ENCODE peak calls at places on chromosomes 3 and 15, in eight cellular contexts. E is heart right ventricle, W is right cardiac atrium, F is mesenchymal stem cell, H is cardiac muscle cell, T is spleen, U is heart left ventricle, V is endothelial cell of umbilical vein. S is an unnamed sample.

GRCh38 chr3:196655496-196655895 is 16.0 kb downstream of the NRROS start:
- DNase-seq in E (no peak), W (no peak), F (no peak), H (no peak), T (no peak), U (no peak), V (no peak), S (no peak)

GRCh38 chr3:160556141-160556540 is 9.2 kb downstream of the KPNA4 start:
- DNase-seq in E (no peak), W (no peak), F (no peak), H (no peak), T (no peak), U (no peak), V (no peak), S (no peak)

GRCh38 chr3:127121850-127122249 is 71.1 kb upstream of the PRR23E start:
- DNase-seq in E (no peak), W (no peak), F (no peak), H (no peak), T (no peak), U (no peak), V (no peak), S (no peak)

GRCh38 chr3:29286841-29287240 is 6.0 kb downstream of the RBMS3 start:
- DNase-seq in E (no peak), W (no peak), F (no peak), H (peak; percentile 61), T (no peak), U (no peak), V (peak; percentile 7), S (no peak)

GRCh38 chr3:158725348-158725966 is 6.8 kb downstream of the RARRES1 start:
- DNase-seq in E (no peak), W (peak; percentile 70), F (peak; percentile 99), H (peak; percentile 97), T (no peak), U (peak; percentile 27), V (peak; percentile 87), S (peak; percentile 94)

GRCh38 chr15:89587955-89588354 is 12.7 kb downstream of the TICRR start:
- DNase-seq in E (no peak), W (no peak), F (peak; percentile 33), H (peak; percentile 56), T (no peak), U (no peak), V (peak; percentile 15), S (peak; percentile 62)

GRCh38 chr15:72923304-72923703 is 129.0 kb upstream of the NEO1 start:
- DNase-seq in E (no peak), W (no peak), F (no peak), H (no peak), T (no peak), U (no peak), V (no peak), S (no peak)

GRCh38 chr3:17808994-17809393 is 66.6 kb upstream of the TBC1D5 start:
- DNase-seq in E (no peak), W (no peak), F (peak; percentile 56), H (peak; percentile 68), T (no peak), U (no peak), V (peak; percentile 5), S (peak; percentile 64)

GRCh38 chr3:115790759-115791158 is 167.4 kb downstream of the GAP43 start:
- DNase-seq in E (no peak), W (no peak), F (peak; percentile 97), H (peak; percentile 90), T (no peak), U (no peak), V (peak; percentile 75), S (peak; percentile 98)

DNA sequence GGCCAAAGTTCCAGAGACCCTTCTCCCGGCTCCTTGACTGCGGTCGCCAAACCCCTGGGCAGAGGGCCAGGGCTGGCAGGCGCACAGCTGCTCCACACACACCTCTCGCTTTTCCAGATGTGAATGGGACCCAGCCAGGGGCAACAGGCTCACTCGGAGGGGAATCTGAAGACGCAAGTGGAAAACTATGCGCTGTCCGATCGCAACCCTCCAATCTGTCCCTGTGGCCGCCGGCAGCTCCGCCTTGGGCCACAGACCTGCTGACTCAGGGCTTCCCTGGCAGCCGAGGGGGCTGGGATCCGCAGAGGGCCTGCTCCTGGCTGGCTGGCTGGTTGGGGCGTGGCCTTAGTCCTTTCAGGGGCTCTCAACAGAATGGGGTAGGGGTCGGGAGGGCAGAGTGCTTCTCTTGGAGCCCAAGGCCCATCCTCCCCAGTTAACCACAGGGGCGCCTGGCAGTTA is 54.0 kb downstream of the IQSEC1 start:
- DNase-seq in E (peak; percentile 70), W (peak; percentile 79), F (peak; percentile 90), H (peak; percentile 86), T (peak; percentile 83), U (peak; percentile 68), V (no peak), S (no peak)
- H3K4me1 ChIP-seq in E (peaks cover 77% of the 10 kb centered on the region), W (peaks cover 15% of the 10 kb centered on the region), F (peaks cover 72% of the 10 kb centered on the region), H (peaks cover 19% of the 10 kb centered on the region), T (peaks cover 49% of the 10 kb centered on the region), U (peaks cover 57% of the 10 kb centered on the region), V (no peaks in the 10 kb centered on the region), S (peaks cover 21% of the 10 kb centered on the region)

GRCh38 chr3:139173372-139174108 is 128.8 kb upstream of the PRR23C start:
- DNase-seq in E (no peak), W (no peak), F (no peak), H (no peak), T (no peak), U (no peak), V (peak; percentile 41), S (peak; percentile 29)
- H3K4me3 ChIP-seq in E (no peak overlapping the region), W (peak overlapping the region; percentile 38), F (peak overlapping the region; percentile 61), H (no peak overlapping the region), T (no peak overlapping the region), U (peak overlapping the region; percentile 28), V (peak overlapping the region; percentile 15), S (peak overlapping the region; percentile 63)

DNA sequence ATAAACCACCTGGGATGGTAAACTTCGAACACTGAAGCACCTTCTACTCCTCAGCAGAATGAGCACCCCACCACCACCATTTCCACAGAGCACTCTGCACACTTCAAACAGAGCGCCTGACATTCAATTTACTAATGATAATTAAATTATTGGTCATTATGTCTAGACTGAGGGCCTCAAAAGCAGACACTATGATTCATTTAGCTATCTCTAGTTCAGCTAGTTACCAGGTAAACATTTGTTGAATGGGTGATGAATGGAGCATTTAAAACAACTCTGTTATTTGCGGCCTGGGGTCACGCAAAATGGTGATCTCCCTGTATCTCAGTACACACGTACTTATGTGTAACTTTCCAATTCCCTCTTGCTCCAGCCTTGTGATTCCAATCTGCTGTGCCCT is 40.9 kb downstream of the ACAP2 start:
- DNase-seq in E (no peak), W (no peak), F (no peak), H (no peak), T (no peak), U (no peak), V (no peak), S (no peak)
- H3K4me1 ChIP-seq in E (peaks cover 4% of the 10 kb centered on the region), W (peaks cover 3% of the 10 kb centered on the region), F (no peaks in the 10 kb centered on the region), H (peaks cover 5% of the 10 kb centered on the region), T (peaks cover 21% of the 10 kb centered on the region), U (peaks cover 3% of the 10 kb centered on the region), V (peaks cover 5% of the 10 kb centered on the region), S (no peaks in the 10 kb centered on the region)

GRCh38 chr15:85500060-85500708 is 119.8 kb downstream of the AKAP13 start:
- DNase-seq in E (no peak), W (no peak), F (no peak), H (no peak), T (no peak), U (no peak), V (no peak), S (peak; percentile 52)
- H3K4me3 ChIP-seq in E (no peak overlapping the region), W (no peak overlapping the region), F (no peak overlapping the region), H (no peak overlapping the region), T (no peak overlapping the region), U (no peak overlapping the region), V (no peak overlapping the region), S (no peak overlapping the region)

DNA sequence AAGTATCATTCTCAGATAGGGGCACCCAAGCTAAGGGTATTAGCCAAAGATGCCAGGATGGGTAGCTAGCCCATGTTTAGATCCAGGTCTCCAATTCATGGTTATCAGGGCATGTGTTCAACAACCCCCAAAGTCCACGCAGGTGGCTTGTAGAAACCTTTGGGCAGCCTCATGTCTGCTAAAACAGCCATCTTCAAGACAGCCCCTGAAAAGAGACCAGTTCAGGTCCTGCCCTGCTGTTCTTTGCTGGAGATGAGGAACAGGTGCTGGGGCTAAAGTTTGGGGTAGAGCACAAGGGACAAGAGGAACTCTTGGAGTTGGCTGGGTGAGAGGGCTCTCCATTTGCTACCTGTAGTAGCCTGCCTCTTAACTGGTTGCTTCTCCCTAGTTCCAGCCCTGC is 4.6 kb downstream of the PPM1M start:
- DNase-seq in E (no peak), W (no peak), F (no peak), H (no peak), T (no peak), U (no peak), V (no peak), S (no peak)
- H3K4me1 ChIP-seq in E (peaks cover 6% of the 10 kb centered on the region), W (no peaks in the 10 kb centered on the region), F (peaks cover 24% of the 10 kb centered on the region), H (no peaks in the 10 kb centered on the region), T (peaks cover 20% of the 10 kb centered on the region), U (peaks cover 2% of the 10 kb centered on the region), V (peaks cover 13% of the 10 kb centered on the region), S (peaks cover 14% of the 10 kb centered on the region)

DNA sequence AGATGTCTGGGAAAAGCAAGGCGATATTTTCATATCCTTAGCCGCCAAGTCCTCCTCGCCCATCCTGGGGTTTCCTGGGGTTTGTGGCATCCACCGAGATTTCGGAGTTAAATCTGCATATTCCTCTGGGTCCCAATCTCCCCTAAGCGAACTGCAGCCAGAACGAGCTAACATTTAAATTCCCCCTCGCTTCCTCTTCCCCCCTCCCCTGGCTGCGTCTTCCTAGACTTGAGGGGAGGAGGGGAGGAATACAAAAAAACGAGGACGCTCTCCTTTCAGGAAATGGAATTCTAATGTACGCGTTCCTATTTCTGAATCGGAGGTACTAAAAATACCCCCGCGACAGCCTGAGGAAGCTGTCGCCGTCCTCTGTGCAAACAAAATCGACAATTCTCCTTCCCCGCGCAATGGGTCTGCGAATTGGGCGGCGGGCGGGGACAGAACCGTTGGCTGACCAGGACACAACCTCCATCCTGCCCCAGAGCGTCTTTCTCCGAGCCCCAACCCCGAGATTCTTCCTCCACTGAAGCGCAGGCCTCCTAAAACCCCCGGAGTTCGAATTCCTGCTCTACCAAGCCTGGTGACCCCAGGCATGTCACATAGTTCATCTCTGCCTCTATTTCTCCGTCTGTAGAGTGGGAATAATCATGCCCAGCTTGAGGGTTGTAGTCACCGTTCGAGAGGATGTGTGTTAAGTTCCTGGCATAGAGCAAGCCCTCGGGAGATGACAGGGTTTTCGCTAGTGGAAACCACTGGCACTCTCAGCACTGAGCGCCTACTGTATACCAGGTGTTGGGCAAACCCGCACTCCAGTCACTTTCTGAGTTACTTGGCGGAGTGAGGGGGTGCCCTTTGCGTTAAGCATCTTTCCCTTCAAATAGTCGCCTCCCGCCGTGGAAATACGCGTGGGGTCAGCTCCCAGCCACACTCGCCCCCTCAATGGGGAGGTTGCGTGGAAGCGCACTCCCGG is 5.3 kb downstream of the FEZF2 start:
- DNase-seq in E (no peak), W (no peak), F (no peak), H (no peak), T (no peak), U (no peak), V (no peak), S (no peak)
- H3K4me3 ChIP-seq in E (no peak overlapping the region), W (no peak overlapping the region), F (no peak overlapping the region), H (no peak overlapping the region), T (no peak overlapping the region), U (no peak overlapping the region), V (no peak overlapping the region), S (no peak overlapping the region)

S was measured in PC-3.